ENCODE peak calls at places on chromosomes 6 and 20, in ten cellular contexts. U, Q, T, M, I, K, E, A, G and X are unnamed samples.

GRCh38 chr20:59794555-59794954 is 138.9 kb downstream of the SYCP2 start:
- DNase-seq in U (no peak), Q (no peak), T (no peak), M (peak), I (no peak), K (no peak), E (no peak), A (no peak), G (no peak), X (no peak)

GRCh38 chr6:3413612-3414011 is 43.2 kb downstream of the SLC22A23 start:
- DNase-seq in U (no peak), Q (peak), T (no peak), M (no peak), I (no peak), K (no peak), E (no peak), A (no peak), G (no peak), X (no peak)

GRCh38 chr6:170278743-170279094 is 12.2 kb downstream of the DLL1 start:
- DNase-seq in U (no peak), Q (no peak), T (no peak), M (no peak), I (no peak), K (no peak), E (no peak), A (no peak), G (no peak), X (no peak)

GRCh38 chr20:10654630-10655029 is 19.2 kb downstream of the JAG1 start:
- DNase-seq in U (no peak), Q (no peak), T (no peak), M (peak), I (no peak), K (no peak), E (peak), A (no peak), G (no peak), X (no peak)

GRCh38 chr20:15214051-15214450 is 876.6 kb upstream of the FLRT3 start:
- DNase-seq in U (no peak), Q (no peak), T (no peak), M (no peak), I (no peak), K (no peak), E (no peak), A (no peak), G (no peak), X (no peak)

GRCh38 chr20:36895036-36895435 is 19.1 kb downstream of the TLDC2 start:
- DNase-seq in U (no peak), Q (no peak), T (no peak), M (no peak), I (no peak), K (no peak), E (no peak), A (no peak), G (no peak), X (no peak)

GRCh38 chr6:165236326-165236725 is 73.1 kb downstream of the C6orf118 start:
- DNase-seq in U (no peak), Q (no peak), T (no peak), M (no peak), I (no peak), K (no peak), E (no peak), A (no peak), G (no peak), X (no peak)

GRCh38 chr6:107458687-107459282 is 579 bp downstream of the PDSS2 start:
- DNase-seq in U (no peak), Q (peak), T (peak), M (peak), I (peak), K (no peak), E (no peak), A (no peak), G (peak), X (no peak)

GRCh38 chr6:24883618-24884017 is 52.1 kb downstream of the RIPOR2 start:
- DNase-seq in U (no peak), Q (no peak), T (no peak), M (peak), I (no peak), K (no peak), E (no peak), A (no peak), G (peak), X (peak)

GRCh38 chr6:22152871-22153270 is 144.0 kb downstream of the PRL start:
- DNase-seq in U (no peak), Q (no peak), T (no peak), M (no peak), I (no peak), K (no peak), E (no peak), A (no peak), G (no peak), X (no peak)

GRCh38 chr20:33233129-33233774 is 2.5 kb upstream of the BPIFA1 start:
- DNase-seq in U (peak), Q (no peak), T (peak), M (no peak), I (no peak), K (no peak), E (peak), A (no peak), G (no peak), X (no peak)

GRCh38 chr6:17640477-17640917 is 40.4 kb downstream of the FAM8A1 start:
- DNase-seq in U (no peak), Q (no peak), T (no peak), M (peak), I (no peak), K (no peak), E (no peak), A (no peak), G (peak), X (no peak)

GRCh38 chr6:13334953-13335352 is 6.6 kb upstream of the TBC1D7 start:
- DNase-seq in U (no peak), Q (no peak), T (no peak), M (no peak), I (no peak), K (no peak), E (no peak), A (no peak), G (no peak), X (no peak)

GRCh38 chr20:53364617-53365016 is 229.0 kb downstream of the ZNF217 start:
- DNase-seq in U (no peak), Q (no peak), T (no peak), M (no peak), I (no peak), K (no peak), E (no peak), A (peak), G (no peak), X (no peak)

GRCh38 chr20:62045529-62046277 is 20.0 kb downstream of the TAF4 start:
- DNase-seq in U (no peak), Q (no peak), T (no peak), M (no peak), I (no peak), K (no peak), E (no peak), A (no peak), G (no peak), X (no peak)

GRCh38 chr20:46939031-46939430 is 44.4 kb downstream of the EYA2 start:
- DNase-seq in U (no peak), Q (no peak), T (peak), M (no peak), I (peak), K (peak), E (no peak), A (no peak), G (no peak), X (no peak)
- TF ChIP-seq CTCF in U (peak), Q (no peak), T (no peak), M (peak), I (no peak), K (peak), E (no peak), A (no peak), G (peak), X (no peak)

DNA sequence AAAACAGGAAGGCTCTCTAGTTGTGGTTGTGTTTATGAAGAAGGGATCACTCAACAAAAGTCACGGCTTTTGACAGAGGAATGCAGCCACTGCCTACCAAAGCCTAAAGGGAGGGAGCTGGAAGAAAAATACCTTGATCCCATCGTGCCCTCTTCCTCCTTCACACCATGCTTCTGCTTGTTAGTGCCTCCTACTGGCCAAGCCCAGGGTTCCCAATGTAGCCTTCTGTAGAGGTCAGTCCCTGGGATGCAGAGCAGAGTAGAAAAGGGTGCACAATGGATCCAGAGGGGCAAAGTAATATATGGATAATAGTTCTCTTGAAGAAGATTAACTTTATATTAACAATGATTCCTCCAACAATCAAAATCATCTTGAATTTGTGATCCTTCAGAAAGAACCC is 293.5 kb upstream of the FERMT1 start:
- DNase-seq in U (no peak), Q (no peak), T (peak), M (no peak), I (no peak), K (no peak), E (no peak), A (no peak), G (no peak), X (no peak)
- TF ChIP-seq CTCF in U (no peak), Q (no peak), T (no peak), M (no peak), I (no peak), K (no peak), E (no peak), A (no peak), G (no peak), X (no peak)

GRCh38 chr6:42086046-42086664 is 35.8 kb downstream of the TAF8 start:
- DNase-seq in U (no peak), Q (no peak), T (peak), M (no peak), I (no peak), K (no peak), E (no peak), A (no peak), G (peak), X (no peak)
- TF ChIP-seq CTCF in U (peak), Q (no peak), T (peak), M (peak), I (no peak), K (peak), E (no peak), A (no peak), G (peak), X (peak)

GRCh38 chr6:100267002-100267401 is 197.7 kb downstream of the SIM1 start:
- DNase-seq in U (no peak), Q (no peak), T (no peak), M (no peak), I (no peak), K (no peak), E (no peak), A (no peak), G (no peak), X (no peak)
- TF ChIP-seq CTCF in U (no peak), Q (no peak), T (no peak), M (no peak), I (no peak), K (no peak), E (no peak), A (no peak), G (no peak), X (no peak)

GRCh38 chr6:30974488-30975252 is 8.8 kb upstream of the MUC21 start:
- DNase-seq in U (no peak), Q (no peak), T (no peak), M (peak), I (peak), K (no peak), E (no peak), A (no peak), G (no peak), X (no peak)
- TF ChIP-seq CTCF in U (no peak), Q (no peak), T (no peak), M (no peak), I (no peak), K (no peak), E (no peak), A (no peak), G (no peak), X (no peak)